ENCODE peak calls at places on chromosomes 16 and 17, in four cellular contexts. V, Q, U and Z are unnamed samples.

GRCh38 chr16:72073831-72074230 is 10.8 kb downstream of the HPR start:
- DNase-seq in U (no peak), Q (no peak), V (no peak), Z (peak)

GRCh38 chr16:14628806-14629611 is 1.1 kb downstream of the PARN start:
- DNase-seq in V (peak), U (no peak), Q (no peak), Z (peak)

GRCh38 chr17:46180895-46181279 is 12.3 kb downstream of the KANSL1 start:
- DNase-seq in V (no peak), U (no peak), Q (no peak), Z (no peak)

GRCh38 chr17:50043290-50044148 is 12.4 kb upstream of the ITGA3 start:
- DNase-seq in Q (no peak), V (no peak), U (no peak), Z (no peak)

GRCh38 chr16:73065617-73066313 is 17.8 kb upstream of the ZFHX3 start:
- DNase-seq in Q (no peak), V (no peak), U (no peak), Z (no peak)

GRCh38 chr16:88940196-88941050 is 36.6 kb downstream of the CBFA2T3 start:
- DNase-seq in Q (no peak), V (peak), U (no peak), Z (no peak)

GRCh38 chr16:80948886-80949502 is 57.7 kb downstream of the CMC2 start:
- DNase-seq in Q (peak), V (no peak), U (no peak), Z (peak)

GRCh38 chr17:42248351-42249179 is 27.6 kb downstream of the STAT5B start:
- DNase-seq in Q (peak), V (peak), U (peak), Z (peak)

GRCh38 chr17:42233148-42233547 is 38.9 kb upstream of the GHDC start:
- DNase-seq in U (no peak), Q (no peak), V (no peak), Z (no peak)

GRCh38 chr16:637081-638018 is 1.2 kb upstream of the METTL26 start:
- DNase-seq in V (peak), Q (peak), U (peak), Z (peak)

GRCh38 chr16:25126820-25127232 is 15.3 kb downstream of the LCMT1 start:
- DNase-seq in U (peak), V (peak), Q (no peak), Z (no peak)

GRCh38 chr17:43839670-43840101 is 6.7 kb upstream of the MPP3 start:
- DNase-seq in U (no peak), Q (no peak), V (peak), Z (peak)

GRCh38 chr17:7654832-7655540 is 4.3 kb downstream of the ATP1B2 start:
- DNase-seq in Q (no peak), V (peak), U (no peak), Z (no peak)

GRCh38 chr17:18143044-18143936 is 34.7 kb downstream of the MYO15A start:
- DNase-seq in U (no peak), Q (peak), V (peak), Z (no peak)

GRCh38 chr16:88349903-88350900 is 32.6 kb upstream of the ZNF469 start:
- DNase-seq in V (no peak), U (no peak), Q (no peak), Z (no peak)

GRCh38 chr16:4328580-4329353 is 12.9 kb downstream of the GLIS2 start:
- DNase-seq in Q (no peak), V (no peak), U (no peak), Z (no peak)

GRCh38 chr16:65388592-65388991 is 266.7 kb upstream of the CDH11 start:
- DNase-seq in Q (no peak), U (no peak), V (no peak), Z (no peak)

GRCh38 chr17:18017958-18018357 is 21.0 kb downstream of the ATPAF2 start:
- DNase-seq in V (no peak), Q (no peak), U (no peak), Z (no peak)

GRCh38 chr17:27332052-27332403 is 38.1 kb downstream of the WSB1 start:
- DNase-seq in V (no peak), U (no peak), Q (no peak), Z (no peak)

GRCh38 chr16:64416232-64417010 is 705.4 kb downstream of the CDH11 start:
- DNase-seq in Q (no peak), U (no peak), V (no peak), Z (peak)

GRCh38 chr17:37179893-37180292 is 195.9 kb upstream of the C17orf78 start:
- DNase-seq in Q (no peak), V (no peak), U (no peak), Z (no peak)

GRCh38 chr17:44203731-44204452 is 4.2 kb upstream of the ATXN7L3 start:
- DNase-seq in V (peak), U (peak), Q (peak), Z (no peak)

GRCh38 chr16:88083582-88083981 is 132.3 kb downstream of the BANP start:
- DNase-seq in V (no peak), U (no peak), Q (no peak), Z (no peak)

GRCh38 chr17:44850025-44850424 is 2.3 kb downstream of the HIGD1B start:
- DNase-seq in U (no peak), Q (no peak), V (no peak), Z (no peak)

GRCh38 chr16:22217890-22218730 is 12.0 kb downstream of the EEF2K start:
- DNase-seq in U (no peak), Q (no peak), V (peak), Z (no peak)

GRCh38 chr17:67520916-67521772 is 144.1 kb downstream of the PITPNC1 start:
- DNase-seq in Q (no peak), V (no peak), U (no peak), Z (no peak)

GRCh38 chr16:9092282-9092962 is 978 bp downstream of the HAPSTR1 start:
- DNase-seq in U (peak), V (peak), Q (peak), Z (no peak)

GRCh38 chr16:9797306-9797705 is 384.9 kb downstream of the GRIN2A start:
- DNase-seq in U (no peak), V (no peak), Q (no peak), Z (no peak)

GRCh38 chr17:68697850-68698313 is 96.7 kb upstream of the FAM20A start:
- DNase-seq in V (no peak), U (no peak), Q (no peak), Z (no peak)

GRCh38 chr17:273994-274832 is 78.4 kb downstream of the RPH3AL start:
- DNase-seq in U (no peak), V (no peak), Q (no peak), Z (no peak)

GRCh38 chr16:71762186-71762585 is 37.7 kb upstream of the PHLPP2 start:
- DNase-seq in V (no peak), Q (no peak), U (no peak), Z (no peak)

GRCh38 chr16:3087836-3088235 is 11.3 kb downstream of the ZSCAN10 start:
- DNase-seq in U (no peak), Q (no peak), V (no peak), Z (no peak)

GRCh38 chr17:37483311-37484039 is 6.2 kb upstream of the DUSP14 start:
- DNase-seq in Q (no peak), V (peak), U (no peak), Z (peak)

GRCh38 chr16:88438084-88438870 is 14.8 kb upstream of the ZFPM1 start:
- DNase-seq in V (no peak), Q (no peak), U (no peak), Z (no peak)

GRCh38 chr16:54649846-54650245 is 280.8 kb upstream of the IRX5 start:
- DNase-seq in V (no peak), U (no peak), Q (no peak), Z (no peak)

GRCh38 chr17:76893623-76894358 is 25.6 kb downstream of the MGAT5B start:
- DNase-seq in V (no peak), Q (no peak), U (no peak), Z (peak)

GRCh38 chr17:82061047-82061925 is 4.3 kb downstream of the DUS1L start:
- DNase-seq in U (no peak), V (no peak), Q (no peak), Z (no peak)